ENCODE peak calls at places on chromosomes 12 and 14, in nine cellular contexts. V is suprapubic skin, O is AG04450, K is heart right ventricle, B is astrocyte of the cerebellum, T is foreskin fibroblast, Z is progenitor cell of endocrine pancreas, I is AG10803, L is GM23338. Q is an unnamed sample.

GRCh38 chr12:96862326-96862725 is 44.7 kb upstream of the NEDD1 start:
- DNase-seq in T (no peak), O (no peak), V (no peak), K (no peak), Z (no peak), I (no peak), L (peak), B (no peak), Q (no peak)

GRCh38 chr12:992647-993046 is 1.6 kb downstream of the ERC1 start:
- DNase-seq in O (no peak), T (no peak), B (no peak), K (no peak), V (no peak), Z (no peak), I (no peak), L (no peak), Q (no peak)

GRCh38 chr12:27733052-27733656 is 22.5 kb downstream of the MRPS35 start:
- DNase-seq in V (no peak), I (peak), K (no peak), Z (no peak), O (peak), L (peak), B (peak), T (peak), Q (no peak)

GRCh38 chr12:120006248-120006975 is 17.4 kb downstream of the BICDL1 start:
- DNase-seq in L (no peak), O (no peak), V (no peak), B (no peak), T (no peak), K (no peak), Z (no peak), I (no peak), Q (no peak)

GRCh38 chr12:34379142-34379541 is 356.8 kb downstream of the ALG10 start:
- DNase-seq in I (no peak), O (no peak), L (no peak), Z (no peak), B (no peak), T (no peak), V (no peak), K (no peak), Q (no peak)

GRCh38 chr14:71703477-71703876 is 228.8 kb upstream of the RGS6 start:
- DNase-seq in B (peak), L (no peak), O (no peak), T (peak), Z (no peak), V (no peak), I (peak), K (no peak), Q (no peak)

GRCh38 chr14:104016873-104017650 is 68.4 kb upstream of the ASPG start:
- DNase-seq in T (no peak), O (no peak), I (no peak), K (no peak), B (no peak), V (no peak), L (no peak), Z (no peak), Q (no peak)

GRCh38 chr12:108947097-108947496 is 67.2 kb downstream of the DAO start:
- DNase-seq in B (no peak), I (no peak), L (no peak), Z (no peak), K (no peak), T (no peak), V (no peak), O (no peak), Q (no peak)

GRCh38 chr14:75577090-75577489 is 1.3 kb upstream of the FLVCR2 start:
- DNase-seq in T (no peak), B (no peak), V (no peak), K (no peak), L (no peak), Z (no peak), O (no peak), I (no peak), Q (no peak)

GRCh38 chr14:91897121-91897701 is 29.9 kb upstream of the TC2N start:
- DNase-seq in O (no peak), T (peak), L (peak), I (peak), V (no peak), B (peak), K (peak), Z (no peak), Q (no peak)

GRCh38 chr12:57430117-57430930 is 519 bp downstream of the R3HDM2 start:
- DNase-seq in O (no peak), B (no peak), T (no peak), V (peak), Z (peak), I (peak), K (peak), L (peak), Q (peak)

GRCh38 chr14:44612002-44612401 is 104.9 kb upstream of the FSCB start:
- DNase-seq in Z (no peak), T (no peak), L (no peak), K (no peak), O (no peak), V (no peak), I (no peak), B (no peak), Q (no peak)

GRCh38 chr12:8953773-8954402 is 4.4 kb upstream of the M6PR start:
- DNase-seq in T (no peak), V (no peak), L (no peak), O (no peak), K (peak), I (no peak), Z (no peak), B (no peak), Q (no peak)

GRCh38 chr12:46585854-46586621 is 213.5 kb upstream of the SLC38A2 start:
- DNase-seq in K (no peak), Z (no peak), B (peak), T (peak), V (no peak), O (peak), L (peak), I (peak), Q (no peak)

GRCh38 chr14:80698974-80699373 is 242.6 kb downstream of the CEP128 start:
- DNase-seq in T (no peak), V (no peak), L (no peak), K (no peak), I (no peak), Z (no peak), B (no peak), O (no peak), Q (no peak)

DNA sequence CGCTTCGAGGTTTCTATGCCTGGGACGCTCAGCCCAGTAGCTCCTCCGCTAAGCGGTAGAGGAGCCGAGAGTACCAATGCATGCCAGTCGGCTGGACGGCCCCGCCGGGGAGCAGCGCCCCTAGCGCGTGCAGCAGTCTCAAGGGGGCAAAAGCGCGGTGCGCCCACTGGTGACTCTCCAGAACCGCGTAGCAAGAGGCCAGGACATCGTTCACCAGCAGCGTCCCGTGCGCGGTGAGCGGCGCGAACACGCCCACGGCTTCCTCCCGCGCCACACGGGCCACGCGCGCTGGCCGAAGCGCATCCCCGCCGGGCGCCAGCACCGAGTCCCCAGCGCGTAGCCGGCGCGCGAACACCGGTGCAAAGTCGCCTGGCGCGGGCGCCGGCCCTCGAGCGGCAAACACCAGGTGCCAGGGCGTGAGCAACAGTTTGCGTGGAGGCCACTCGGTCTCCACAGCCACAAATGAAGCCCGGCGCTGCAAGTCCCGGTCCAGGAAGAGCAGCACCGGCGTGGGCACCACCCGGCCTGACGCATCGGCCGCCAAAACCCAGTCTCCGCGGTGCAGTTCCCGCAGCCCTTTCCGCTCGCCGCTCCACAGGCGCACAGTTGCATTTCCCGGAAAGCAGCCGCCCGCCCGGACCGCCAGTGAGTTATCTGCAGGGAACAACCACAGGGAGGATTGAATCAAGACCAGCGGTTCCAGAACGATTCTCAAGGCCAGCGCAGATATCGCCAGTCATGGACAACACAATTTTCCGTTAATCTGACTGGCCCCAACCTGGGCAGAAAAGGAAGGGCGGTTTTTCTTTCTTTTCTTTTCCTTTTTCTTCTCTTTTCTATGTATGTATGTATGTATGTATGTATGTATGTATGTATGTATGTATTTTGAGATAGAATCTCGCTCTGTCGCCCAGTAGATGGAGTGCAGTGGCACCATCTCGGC is 4.5 kb downstream of the DHH start:
- DNase-seq in K (peak), I (peak), T (peak), O (no peak), V (no peak), B (no peak), Z (no peak), L (peak), Q (peak)
- TF ChIP-seq CTCF in K (no peak), I (peak), T (peak), O (peak), V (peak), B (peak), Z (peak), L (peak), Q (no peak)

GRCh38 chr12:124162151-124163110 is 132.5 kb upstream of the RFLNA start:
- DNase-seq in T (no peak), L (no peak), O (no peak), B (no peak), V (no peak), I (no peak), Z (no peak), K (no peak), Q (no peak)
- TF ChIP-seq CTCF in T (no peak), L (peak), O (no peak), B (no peak), V (no peak), I (no peak), Z (no peak), K (no peak), Q (no peak)

GRCh38 chr12:95487024-95487423 is 13.1 kb downstream of the METAP2 start:
- DNase-seq in K (no peak), V (no peak), Z (no peak), L (no peak), B (no peak), T (no peak), I (peak), O (no peak), Q (no peak)

GRCh38 chr12:95484524-95484923 is 10.6 kb downstream of the METAP2 start:
- DNase-seq in I (peak), O (no peak), K (no peak), T (no peak), L (no peak), Z (no peak), B (peak), V (no peak), Q (no peak)

GRCh38 chr12:95481888-95482287 is 7.9 kb downstream of the METAP2 start:
- DNase-seq in V (no peak), T (no peak), I (no peak), L (no peak), Z (no peak), B (no peak), O (no peak), K (no peak), Q (no peak)

GRCh38 chr12:95480230-95480629 is 6.3 kb downstream of the METAP2 start:
- DNase-seq in T (no peak), B (no peak), L (no peak), O (no peak), K (no peak), Z (no peak), V (no peak), I (peak), Q (no peak)

DNA sequence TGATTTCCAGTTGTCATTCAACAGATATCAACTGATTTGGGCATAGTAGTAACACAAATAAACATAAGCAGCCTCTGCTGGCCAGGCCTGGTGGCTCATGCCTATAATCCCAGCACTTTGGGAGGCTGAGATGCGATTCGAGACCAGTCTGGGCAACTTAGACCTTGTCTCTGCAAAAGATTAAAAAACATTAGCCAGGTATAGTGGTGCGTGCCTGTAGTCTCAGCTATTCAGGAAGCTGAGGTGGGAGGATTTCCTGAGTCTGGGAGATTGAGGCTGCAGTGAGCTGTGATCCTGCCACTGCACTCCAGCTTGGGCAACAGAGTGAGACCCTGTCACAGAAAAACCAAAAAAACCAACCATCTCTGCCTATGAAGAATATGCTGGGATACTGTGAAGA is 7.1 kb downstream of the METAP2 start:
- DNase-seq in O (no peak), I (no peak), K (no peak), T (no peak), Z (no peak), V (no peak), L (no peak), B (no peak), Q (no peak)
- TF ChIP-seq CTCF in O (no peak), I (no peak), K (no peak), T (no peak), Z (no peak), V (no peak), L (no peak), B (no peak), Q (no peak)

DNA sequence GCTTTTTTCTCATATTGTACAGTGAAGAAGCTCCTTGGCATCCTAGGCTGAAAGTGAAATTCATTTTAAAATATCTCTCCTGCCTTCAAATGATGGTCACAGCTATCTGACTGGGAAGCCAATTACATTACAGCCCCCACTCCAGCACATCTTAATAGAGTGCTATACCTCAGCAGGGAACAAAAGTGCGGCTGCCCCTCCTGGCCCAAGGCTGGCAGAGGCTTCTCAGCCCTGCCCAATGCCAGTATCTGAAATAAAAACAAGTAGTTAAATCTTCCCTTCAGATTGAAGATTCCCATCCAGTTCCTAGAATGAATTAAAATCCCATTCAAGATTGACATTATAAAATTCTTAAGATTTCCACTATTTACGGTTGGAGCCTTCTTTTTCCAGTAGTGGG is 54.9 kb upstream of the GNG2 start:
- DNase-seq in O (no peak), L (peak), T (no peak), K (no peak), I (no peak), Z (no peak), V (no peak), B (no peak), Q (no peak)
- TF ChIP-seq CTCF in O (no peak), L (peak), T (no peak), K (no peak), I (no peak), Z (no peak), V (no peak), B (no peak), Q (no peak)

GRCh38 chr12:29508949-29509348 is 11.5 kb upstream of the OVCH1 start:
- DNase-seq in L (no peak), B (no peak), K (no peak), V (no peak), O (no peak), Z (no peak), I (no peak), T (no peak), Q (no peak)

GRCh38 chr12:29505078-29505477 is 7.6 kb upstream of the OVCH1 start:
- DNase-seq in V (no peak), T (no peak), B (no peak), K (no peak), L (no peak), O (no peak), Z (no peak), I (no peak), Q (no peak)

GRCh38 chr12:29510591-29511174 is 13.2 kb upstream of the OVCH1 start:
- DNase-seq in L (peak), V (no peak), I (no peak), Z (no peak), K (no peak), B (no peak), O (no peak), T (no peak), Q (no peak)

DNA sequence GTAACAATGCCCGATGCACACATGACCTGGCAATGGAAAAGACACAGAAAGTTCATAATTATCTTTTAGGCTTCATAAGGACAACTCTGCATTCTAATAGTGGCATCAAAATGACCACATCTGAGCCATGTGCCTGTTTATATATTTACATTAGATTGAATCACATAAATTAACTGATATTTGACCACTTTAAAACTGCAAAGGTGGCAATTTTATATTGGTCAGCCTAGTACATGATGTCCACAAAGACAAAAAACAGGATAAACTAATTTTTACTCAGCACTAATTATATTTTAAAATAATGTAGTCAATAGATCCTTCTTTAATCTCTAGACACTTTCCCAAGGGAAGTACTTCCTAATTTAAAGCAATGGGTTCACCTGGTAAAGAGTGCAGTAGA is 12.0 kb upstream of the OVCH1 start:
- DNase-seq in L (no peak), T (no peak), I (no peak), V (no peak), O (no peak), Z (no peak), B (no peak), K (no peak), Q (no peak)
- TF ChIP-seq CTCF in L (no peak), T (no peak), I (no peak), V (no peak), O (no peak), Z (no peak), B (no peak), K (no peak), Q (no peak)

DNA sequence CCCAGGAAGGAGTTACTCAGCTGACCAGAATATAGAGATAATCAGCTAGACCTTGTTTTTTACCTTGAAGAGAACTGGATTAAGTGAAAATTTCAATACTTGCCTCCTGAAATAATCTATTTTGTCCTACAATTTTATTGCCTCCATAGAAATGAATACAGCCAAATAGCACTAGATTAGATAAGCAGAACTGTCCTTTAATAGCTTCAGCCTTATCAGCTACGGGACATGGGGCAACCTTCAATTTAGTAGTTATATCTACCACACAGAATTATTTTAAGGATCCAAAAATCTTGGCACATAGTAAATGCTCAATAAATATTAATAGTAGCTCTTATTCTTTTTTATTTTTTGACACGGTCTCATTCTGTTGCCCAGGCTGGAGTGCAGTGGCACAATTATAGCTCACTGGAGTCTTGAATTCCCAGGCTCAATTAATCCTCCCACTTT is 67.2 kb upstream of the PLEKHG3 start:
- DNase-seq in L (no peak), K (no peak), Z (no peak), V (no peak), I (no peak), O (no peak), B (no peak), T (no peak), Q (no peak)
- TF ChIP-seq CTCF in L (no peak), K (no peak), Z (no peak), V (no peak), I (no peak), O (no peak), B (no peak), T (no peak), Q (no peak)